ENCODE peak calls at places on chromosomes 5 and 9, in five cellular contexts. One of them, this sample, is unnamed.

GRCh38 chr9:116417464-116417863 is 263.9 kb downstream of the PAPPA start:
- DNase-seq in adipocyte: peak
- DNase-seq in astrocyte of the spinal cord: no peak
- DNase-seq in fibroblast of lung: no peak
- DNase-seq in iPS-NIHi11: no peak
- DNase-seq in this sample: no peak

GRCh38 chr5:141100243-141100805 is at the start of gene PCDHB3:
- DNase-seq in fibroblast of lung: peak
- DNase-seq in iPS-NIHi11: peak
- DNase-seq in adipocyte: peak
- DNase-seq in astrocyte of the spinal cord: peak
- DNase-seq in this sample: peak

GRCh38 chr9:112348257-112348992 is 15.0 kb upstream of the PTBP3 start:
- DNase-seq in fibroblast of lung: peak
- DNase-seq in adipocyte: peak
- DNase-seq in iPS-NIHi11: peak
- DNase-seq in astrocyte of the spinal cord: peak
- DNase-seq in this sample: peak

GRCh38 chr5:5271606-5272321 is 131.6 kb downstream of the ADAMTS16 start:
- DNase-seq in astrocyte of the spinal cord: peak
- DNase-seq in iPS-NIHi11: no peak
- DNase-seq in adipocyte: no peak
- DNase-seq in fibroblast of lung: no peak
- DNase-seq in this sample: no peak

GRCh38 chr9:77218612-77219011 is 41.3 kb downstream of the VPS13A start:
- DNase-seq in fibroblast of lung: peak
- DNase-seq in adipocyte: peak
- DNase-seq in iPS-NIHi11: no peak
- DNase-seq in astrocyte of the spinal cord: peak
- DNase-seq in this sample: peak

GRCh38 chr9:75891277-75892167 is 1.0 kb downstream of the PCSK5 start:
- DNase-seq in fibroblast of lung: peak
- DNase-seq in adipocyte: peak
- DNase-seq in astrocyte of the spinal cord: peak
- DNase-seq in iPS-NIHi11: peak
- DNase-seq in this sample: peak

GRCh38 chr9:31103836-31104235 is 1280.6 kb upstream of the ACO1 start:
- DNase-seq in adipocyte: no peak
- DNase-seq in iPS-NIHi11: no peak
- DNase-seq in fibroblast of lung: peak
- DNase-seq in astrocyte of the spinal cord: peak
- DNase-seq in this sample: peak

GRCh38 chr5:135999396-136000139 is 29.2 kb upstream of the TGFBI start:
- DNase-seq in adipocyte: no peak
- DNase-seq in iPS-NIHi11: no peak
- DNase-seq in astrocyte of the spinal cord: peak
- DNase-seq in fibroblast of lung: peak
- DNase-seq in this sample: peak

GRCh38 chr9:456365-456764 is 241.7 kb downstream of the DOCK8 start:
- DNase-seq in adipocyte: no peak
- DNase-seq in iPS-NIHi11: peak
- DNase-seq in fibroblast of lung: no peak
- DNase-seq in astrocyte of the spinal cord: peak
- DNase-seq in this sample: no peak

GRCh38 chr9:93077811-93078210 is 18.2 kb upstream of the CARD19 start:
- DNase-seq in iPS-NIHi11: no peak
- DNase-seq in fibroblast of lung: no peak
- DNase-seq in astrocyte of the spinal cord: no peak
- DNase-seq in adipocyte: no peak
- DNase-seq in this sample: no peak

GRCh38 chr9:122788831-122789230 is at the start of gene OR5C1:
- DNase-seq in astrocyte of the spinal cord: no peak
- DNase-seq in iPS-NIHi11: no peak
- DNase-seq in adipocyte: no peak
- DNase-seq in fibroblast of lung: no peak
- DNase-seq in this sample: no peak

This sample was measured in fibroblast of pulmonary artery.